ENCODE peak calls at places on chromosome 19, in five cellular contexts. Q is choroid plexus epithelial cell, I is WERI-Rb-1, V is T follicular helper cell, B is GM18507. R is an unnamed sample.

GRCh38 chr19:41427647-41428480 is 690 bp upstream of the B3GNT8 start:
- DNase-seq in V (no peak), Q (peak; percentile 22), B (no peak), I (no peak), R (no peak)

GRCh38 chr19:1929051-1929742 is 11.8 kb upstream of the CSNK1G2 start:
- DNase-seq in Q (peak; percentile 72), B (no peak), I (peak; percentile 79), V (peak; percentile 67), R (no peak)

GRCh38 chr19:38564981-38565685 is 52.6 kb downstream of the MAP4K1 start:
- DNase-seq in I (no peak), Q (no peak), B (no peak), V (no peak), R (no peak)

GRCh38 chr19:48397636-48398328 is 4.3 kb downstream of the GRIN2D start:
- DNase-seq in B (no peak), I (no peak), Q (no peak), V (no peak), R (no peak)

GRCh38 chr19:15381864-15382263 is 2.3 kb upstream of the AKAP8 start:
- DNase-seq in V (no peak), B (no peak), I (no peak), Q (no peak), R (no peak)

GRCh38 chr19:37079238-37079637 is 1.0 kb downstream of the ZNF420 start:
- DNase-seq in Q (no peak), B (no peak), V (no peak), I (no peak), R (no peak)

GRCh38 chr19:45340899-45341453 is 426 bp downstream of the KLC3 start:
- DNase-seq in B (no peak), I (peak; percentile 28), Q (peak; percentile 13), V (no peak), R (no peak)

GRCh38 chr19:5343848-5344247 is 3.2 kb upstream of the PTPRS start:
- DNase-seq in B (no peak), V (no peak), I (no peak), Q (peak; percentile 75), R (no peak)

GRCh38 chr19:43651758-43652545 is 12.3 kb upstream of the CADM4 start:
- DNase-seq in B (no peak), Q (peak; percentile 84), V (no peak), I (peak; percentile 77), R (no peak)

GRCh38 chr19:54432144-54432738 is 16.8 kb upstream of the LENG8 start:
- DNase-seq in I (no peak), B (no peak), V (no peak), Q (no peak), R (no peak)

GRCh38 chr19:49408816-49409440 is 14.3 kb downstream of the PTH2 start:
- DNase-seq in Q (no peak), V (no peak), I (no peak), B (no peak), R (no peak)

GRCh38 chr19:15776991-15777787 is 10.3 kb upstream of the OR10H5 start:
- DNase-seq in Q (no peak), V (no peak), B (no peak), I (no peak), R (no peak)

GRCh38 chr19:57664269-57665127 is 4.2 kb upstream of the ZSCAN4 start:
- DNase-seq in V (no peak), I (peak; percentile 77), Q (peak; percentile 54), B (no peak), R (no peak)

GRCh38 chr19:6632002-6632621 is 37.8 kb downstream of the TNFSF14 start:
- DNase-seq in V (peak; percentile 71), B (no peak), Q (peak; percentile 84), I (peak; percentile 75), R (peak; percentile 84)

GRCh38 chr19:17209126-17210036 is 5.8 kb upstream of the USE1 start:
- DNase-seq in B (peak; percentile 54), I (peak; percentile 87), Q (peak; percentile 37), V (no peak), R (no peak)

GRCh38 chr19:55314396-55314795 is 10.7 kb downstream of the TMEM150B start:
- DNase-seq in B (no peak), I (no peak), Q (no peak), V (no peak), R (no peak)

GRCh38 chr19:45476349-45476717 is 8.5 kb downstream of the FOSB start:
- DNase-seq in Q (no peak), I (no peak), V (no peak), B (no peak), R (no peak)

GRCh38 chr19:2661615-2662014 is 40.9 kb downstream of the GNG7 start:
- DNase-seq in I (peak; percentile 46), Q (peak; percentile 6), V (no peak), B (no peak), R (no peak)

GRCh38 chr19:16066611-16067104 is 9.6 kb upstream of the TPM4 start:
- DNase-seq in B (no peak), V (peak; percentile 49), I (peak; percentile 64), Q (no peak), R (no peak)

GRCh38 chr19:45437328-45437727 is 13.6 kb upstream of the ERCC1 start:
- DNase-seq in Q (no peak), B (no peak), V (no peak), I (no peak), R (no peak)

GRCh38 chr19:47430041-47430802 is 10.9 kb upstream of the MEIS3 start:
- DNase-seq in V (no peak), I (no peak), B (no peak), Q (peak; percentile 61), R (no peak)

GRCh38 chr19:42480335-42481095 is 37.8 kb upstream of the CXCL17 start:
- DNase-seq in V (no peak), I (no peak), B (no peak), Q (peak; percentile 47), R (no peak)